ENCODE peak calls at places on chromosomes 7 and 10, in eight cellular contexts. J is fibroblast of lung, D is mesenchymal stem cell, H is H9, B is hepatocyte, T is endothelial cell of umbilical vein, K is GM23338, C is K562. P is an unnamed sample.

GRCh38 chr10:72292223-72292691 is 18.5 kb downstream of the DDIT4 start:
- DNase-seq in D (no peak), T (no peak), H (no peak), B (peak), J (no peak), K (no peak), C (no peak), P (peak)

GRCh38 chr7:33421384-33421783 is 292.0 kb downstream of the BBS9 start:
- DNase-seq in H (no peak), D (peak), B (no peak), T (peak), K (no peak), J (peak), C (no peak), P (peak)

GRCh38 chr7:140478361-140479061 is 794 bp downstream of the MKRN1 start:
- DNase-seq in C (no peak), T (peak), K (peak), D (peak), H (peak), B (peak), J (peak), P (peak)

GRCh38 chr10:18140957-18141888 is 999 bp downstream of the CACNB2 start:
- DNase-seq in J (no peak), K (peak), B (no peak), H (peak), D (no peak), C (no peak), T (no peak), P (no peak)

GRCh38 chr7:111356941-111357340 is 205.4 kb downstream of the IMMP2L start:
- DNase-seq in D (peak), J (no peak), T (no peak), K (no peak), H (no peak), C (no peak), B (no peak), P (peak)

GRCh38 chr10:130470286-130470685 is 334.1 kb downstream of the GLRX3 start:
- DNase-seq in J (no peak), C (no peak), K (no peak), D (no peak), B (no peak), T (no peak), H (peak), P (no peak)

GRCh38 chr10:29392376-29393021 is 103.6 kb downstream of the LYZL1 start:
- DNase-seq in T (peak), H (peak), C (peak), D (peak), K (peak), B (peak), J (peak), P (peak)

GRCh38 chr10:96625173-96625572 is 38.4 kb upstream of the TM9SF3 start:
- DNase-seq in T (no peak), D (no peak), B (no peak), J (no peak), K (no peak), H (no peak), C (no peak), P (no peak)

GRCh38 chr10:66537186-66537585 is 388.6 kb upstream of the LRRTM3 start:
- DNase-seq in C (no peak), K (no peak), H (no peak), J (no peak), B (no peak), D (no peak), T (no peak), P (no peak)

GRCh38 chr7:54397836-54398612 is 144.2 kb upstream of the VSTM2A start:
- DNase-seq in J (no peak), H (no peak), D (no peak), K (peak), T (no peak), B (no peak), C (no peak), P (no peak)

GRCh38 chr10:123391275-123392028 is 237.2 kb downstream of the BUB3 start:
- DNase-seq in D (no peak), B (no peak), T (no peak), C (no peak), K (no peak), H (no peak), J (no peak), P (no peak)

GRCh38 chr7:100835903-100836811 is 8.8 kb upstream of the EPHB4 start:
- DNase-seq in B (peak), K (peak), C (no peak), D (no peak), H (peak), T (peak), J (no peak), P (no peak)

DNA sequence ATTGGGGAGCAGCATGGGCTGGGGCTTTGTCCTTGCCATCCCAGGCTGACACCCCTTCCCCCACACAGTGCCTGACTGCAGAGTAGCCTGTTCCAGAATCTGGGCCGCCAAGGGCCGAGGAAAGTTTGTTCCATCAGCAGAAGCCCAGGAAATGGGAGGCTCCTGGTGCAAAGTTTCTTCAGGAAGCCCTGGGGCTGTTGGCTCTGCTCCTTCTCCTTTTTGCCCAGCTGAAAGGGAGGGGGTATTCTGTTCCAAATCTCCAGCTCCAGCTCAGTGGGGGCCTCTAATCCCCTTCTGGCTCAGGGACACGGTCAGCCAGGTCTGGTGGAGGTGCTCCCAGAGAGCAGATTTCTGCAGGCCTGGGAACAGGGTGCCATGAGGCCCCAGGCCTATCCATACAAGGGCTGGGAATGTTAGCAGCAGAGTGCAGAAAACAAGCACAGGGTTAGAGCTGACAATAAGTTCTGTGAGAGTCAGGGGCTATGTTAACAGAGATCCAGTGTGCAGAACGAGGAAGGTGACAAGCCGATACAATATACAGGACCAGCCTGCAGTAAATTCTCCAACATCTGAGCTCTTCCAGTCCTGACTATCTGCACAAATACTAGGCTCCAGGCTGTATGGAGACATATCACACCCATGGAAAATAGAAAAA is 399.5 kb downstream of the RPS24 start:
- DNase-seq in C (no peak), B (no peak), H (no peak), J (no peak), T (no peak), D (no peak), K (no peak), P (no peak)
- H2AFZ ChIP-seq in C (no peak), B (no peak), H (no peak), J (no peak), T (no peak), D (no peak), K (peak), P (no peak)

GRCh38 chr7:95331004-95331337 is 6.6 kb upstream of the PON1 start:
- DNase-seq in C (no peak), T (no peak), D (no peak), H (no peak), K (no peak), J (no peak), B (no peak), P (no peak)

GRCh38 chr7:95334434-95334833 is 10.1 kb upstream of the PON1 start:
- DNase-seq in H (no peak), B (no peak), K (no peak), T (no peak), C (no peak), J (no peak), D (no peak), P (peak)

GRCh38 chr7:95327356-95327755 is 3.0 kb upstream of the PON1 start:
- DNase-seq in D (no peak), C (no peak), K (no peak), B (no peak), T (no peak), J (no peak), H (no peak), P (peak)

GRCh38 chr7:95335093-95335492 is 10.8 kb upstream of the PON1 start:
- DNase-seq in K (no peak), D (peak), J (peak), H (no peak), T (no peak), B (no peak), C (no peak), P (peak)

GRCh38 chr7:95330194-95331003 is 6.1 kb upstream of the PON1 start:
- DNase-seq in K (no peak), H (no peak), T (peak), B (no peak), C (no peak), D (peak), J (peak), P (peak)
- H2AFZ ChIP-seq in K (no peak), H (no peak), T (peak), B (peak), C (no peak), D (no peak), J (peak), P (peak)

DNA sequence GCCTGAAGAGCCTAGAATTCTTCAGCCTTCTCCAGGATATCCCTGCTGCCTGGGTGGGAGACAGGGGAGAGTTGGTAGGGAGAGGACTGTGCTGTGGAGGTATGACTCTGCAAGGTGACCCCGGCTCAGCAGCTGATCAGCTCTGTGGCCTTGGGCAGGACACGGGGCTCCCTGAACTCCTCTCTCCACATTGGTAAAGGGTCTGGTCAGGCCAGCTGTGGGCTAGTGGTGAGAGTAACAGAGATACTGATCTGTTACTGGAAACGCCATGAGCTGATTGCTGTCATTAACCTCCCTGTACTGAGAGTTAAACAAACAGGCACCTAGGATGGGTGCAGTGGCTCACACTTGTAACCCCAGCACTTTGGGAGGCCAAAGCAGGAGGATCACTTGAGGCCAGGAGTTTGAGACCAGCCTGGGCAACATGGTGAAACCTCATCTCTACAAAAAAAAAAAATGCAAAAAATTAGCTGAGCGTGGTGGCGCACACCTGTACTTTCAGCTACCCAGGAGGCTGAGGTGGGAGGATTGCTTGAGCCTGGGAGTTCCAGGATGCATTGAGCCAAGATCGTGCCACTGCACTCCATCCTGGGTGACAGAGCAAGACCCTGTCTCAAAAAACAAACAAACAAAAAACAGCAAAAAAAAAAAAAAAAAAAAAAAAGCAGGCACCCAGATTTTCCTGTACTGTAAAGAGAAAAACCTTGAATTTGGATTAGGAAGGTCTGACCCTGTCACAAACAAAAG is 151.5 kb downstream of the CUX1 start:
- DNase-seq in B (no peak), K (no peak), J (no peak), H (no peak), T (no peak), D (no peak), C (no peak), P (no peak)
- H2AFZ ChIP-seq in B (no peak), K (no peak), J (no peak), H (no peak), T (no peak), D (no peak), C (no peak), P (no peak)

DNA sequence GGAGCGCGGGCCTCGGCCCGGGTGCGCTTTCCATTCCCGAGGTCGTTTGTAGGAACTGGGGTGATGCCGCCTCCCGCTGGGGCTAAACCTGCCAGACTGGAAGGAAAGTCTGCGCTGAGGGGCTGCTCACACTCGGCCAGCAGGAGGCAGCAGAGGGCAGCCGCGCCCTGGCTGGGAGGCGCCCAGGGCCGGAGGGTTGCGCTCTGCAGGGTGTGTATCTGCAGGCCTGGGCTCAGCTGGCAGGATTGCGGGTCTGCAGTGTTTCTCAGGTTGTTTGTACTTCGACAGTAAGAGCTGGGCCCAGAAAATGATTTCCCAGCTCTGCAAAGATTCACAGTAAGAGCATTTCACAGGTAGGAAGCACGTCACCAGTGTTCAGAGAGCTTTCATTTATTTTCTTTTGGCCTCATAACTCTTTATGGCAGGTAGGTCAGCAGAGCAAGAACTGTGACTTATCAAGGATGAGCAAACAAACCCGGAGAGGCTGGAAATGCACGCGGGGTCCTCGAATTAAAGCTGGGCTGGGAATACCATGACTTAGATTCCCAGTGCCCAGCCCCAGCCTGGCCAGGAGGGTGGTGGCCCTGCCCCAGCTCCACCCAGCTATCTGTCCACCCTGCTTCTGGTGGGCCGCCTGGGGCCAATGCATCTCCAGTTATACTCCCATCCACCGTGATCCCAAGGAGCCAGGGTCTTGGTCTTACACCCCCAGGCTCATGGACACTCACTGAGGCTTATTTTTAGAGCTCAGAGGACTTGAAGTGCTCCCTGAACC is 15.2 kb upstream of the PPP2R2D start:
- DNase-seq in K (peak), J (peak), B (peak), D (peak), T (peak), H (peak), C (peak), P (peak)
- H2AFZ ChIP-seq in K (peak), J (no peak), B (no peak), D (no peak), T (no peak), H (no peak), C (peak), P (no peak)

GRCh38 chr7:142568430-142569097 is 180.7 kb upstream of the PRSS1 start:
- DNase-seq in D (peak), B (no peak), H (no peak), C (no peak), T (peak), J (peak), K (no peak), P (peak)
- H2AFZ ChIP-seq in D (no peak), B (no peak), H (no peak), C (no peak), T (no peak), J (no peak), K (no peak), P (no peak)

DNA sequence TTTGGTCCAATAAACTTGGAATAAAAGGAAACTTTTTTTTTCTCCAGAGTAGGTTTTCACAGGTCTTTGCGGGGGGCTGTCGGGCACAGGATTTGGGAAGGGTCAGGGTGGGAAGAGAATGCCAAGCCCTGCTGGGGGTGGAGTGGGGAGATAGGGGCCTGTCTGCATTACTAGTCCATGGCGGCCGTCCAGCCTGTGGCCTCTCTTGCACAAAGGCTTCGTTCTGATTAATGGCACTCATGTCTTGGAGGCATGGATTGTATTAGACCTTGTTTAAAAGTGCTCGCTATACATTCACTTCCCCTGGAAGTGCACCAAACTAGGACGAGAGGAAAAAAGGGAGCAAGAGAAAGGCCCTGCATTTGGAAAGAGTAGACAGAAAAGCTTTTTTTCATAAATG is 37.2 kb downstream of the LRMDA start:
- DNase-seq in D (no peak), T (no peak), J (no peak), K (no peak), H (no peak), B (no peak), C (no peak), P (no peak)
- H2AFZ ChIP-seq in D (no peak), T (no peak), J (no peak), K (no peak), H (no peak), B (no peak), C (no peak), P (no peak)